ENCODE peak calls at places on chromosomes 2 and 18, in nine cellular contexts. Q is nephron progenitor cell, O is lung, J is MCF 10A, S is WERI-Rb-1, A is astrocyte of the spinal cord, V is PC-3, C is HCT116, Y is PC-9. H is an unnamed sample.

GRCh38 chr2:3288455-3289163 is 89.0 kb downstream of the EIPR1 start:
- DNase-seq in O (no peak), Y (no peak), Q (no peak), C (no peak), V (no peak), J (no peak), S (no peak), A (no peak), H (no peak)

GRCh38 chr2:109699646-109700045 is 85.5 kb downstream of the SOWAHC start:
- DNase-seq in C (no peak), J (no peak), Q (no peak), O (no peak), A (no peak), S (no peak), V (no peak), Y (no peak), H (peak)

GRCh38 chr2:235669983-235670962 is 176.4 kb downstream of the AGAP1 start:
- DNase-seq in O (no peak), Y (peak), S (peak), A (peak), J (peak), Q (peak), C (no peak), V (peak), H (peak)

GRCh38 chr2:191321861-191322662 is 76.9 kb downstream of the MYO1B start:
- DNase-seq in V (peak), S (peak), Q (no peak), J (peak), O (no peak), Y (peak), A (peak), C (peak), H (no peak)

GRCh38 chr2:231161252-231162035 is 36.6 kb upstream of the HTR2B start:
- DNase-seq in Y (no peak), Q (no peak), S (no peak), A (no peak), V (peak), J (no peak), C (no peak), O (no peak), H (no peak)

GRCh38 chr2:130957920-130958319 is 121.2 kb downstream of the ARHGEF4 start:
- DNase-seq in A (no peak), Y (no peak), C (no peak), Q (no peak), J (no peak), V (no peak), O (no peak), S (peak), H (no peak)

GRCh38 chr2:230908595-230909191 is 16.3 kb downstream of the GPR55 start:
- DNase-seq in O (no peak), V (peak), J (peak), A (peak), C (peak), Q (peak), Y (peak), S (no peak), H (no peak)

GRCh38 chr2:15952451-15953142 is 12.2 kb downstream of the MYCN start:
- DNase-seq in S (peak), J (no peak), C (no peak), Y (no peak), Q (no peak), O (no peak), A (no peak), V (no peak), H (no peak)

GRCh38 chr2:207869784-207870778 is 100.4 kb upstream of the FZD5 start:
- DNase-seq in C (no peak), V (peak), O (peak), Q (no peak), Y (peak), A (peak), S (no peak), J (peak), H (no peak)

GRCh38 chr2:206981739-206982336 is 42.5 kb downstream of the CPO start:
- DNase-seq in S (peak), C (peak), A (peak), Q (peak), J (peak), V (peak), Y (no peak), O (peak), H (peak)

GRCh38 chr18:27428716-27429475 is 243.8 kb upstream of the CHST9 start:
- DNase-seq in O (no peak), V (no peak), S (no peak), J (no peak), A (no peak), Y (no peak), C (no peak), Q (no peak), H (no peak)

GRCh38 chr2:26493631-26494030 is 15.7 kb upstream of the OTOF start:
- DNase-seq in A (no peak), Y (no peak), V (no peak), O (no peak), S (no peak), Q (no peak), J (no peak), C (no peak), H (no peak)

GRCh38 chr2:218255441-218255840 is 5.4 kb upstream of the GPBAR1 start:
- DNase-seq in Y (no peak), Q (no peak), V (no peak), S (no peak), A (peak), C (no peak), J (no peak), O (no peak), H (no peak)

GRCh38 chr18:45007531-45007930 is 326.8 kb downstream of the SETBP1 start:
- DNase-seq in J (no peak), A (peak), O (no peak), Y (no peak), Q (no peak), C (no peak), V (no peak), S (no peak), H (no peak)

GRCh38 chr18:62982600-62983251 is 267.4 kb downstream of the PHLPP1 start:
- DNase-seq in Y (no peak), V (peak), C (peak), A (peak), J (peak), O (no peak), S (peak), Q (peak), H (peak)

GRCh38 chr2:175205523-175205922 is 24.0 kb upstream of the ATP5MC3 start:
- DNase-seq in Y (no peak), Q (no peak), V (peak), J (peak), S (no peak), O (no peak), C (no peak), A (peak), H (no peak)

GRCh38 chr2:55014962-55015939 is 35.0 kb downstream of the RTN4 start:
- DNase-seq in S (peak), C (peak), Q (peak), J (peak), A (peak), O (peak), V (peak), Y (peak), H (no peak)

GRCh38 chr2:85505551-85506238 is 33.3 kb upstream of the MAT2A start:
- DNase-seq in C (no peak), Q (no peak), J (no peak), S (no peak), O (no peak), Y (no peak), A (no peak), V (no peak), H (no peak)

GRCh38 chr2:206477296-206477695 is 34.0 kb downstream of the ADAM23 start:
- DNase-seq in A (peak), O (no peak), Q (no peak), S (no peak), Y (no peak), V (no peak), C (no peak), J (no peak), H (no peak)

GRCh38 chr2:223779877-223780276 is 57.5 kb downstream of the AP1S3 start:
- DNase-seq in S (peak), J (peak), V (peak), O (no peak), Q (no peak), Y (peak), C (peak), A (peak), H (peak)

GRCh38 chr2:1823187-1824169 is 79.2 kb upstream of the PXDN start:
- DNase-seq in C (no peak), O (no peak), S (peak), J (no peak), V (no peak), Q (peak), Y (no peak), A (no peak), H (peak)

GRCh38 chr2:3200420-3200939 is 177.1 kb downstream of the EIPR1 start:
- DNase-seq in J (no peak), O (no peak), C (no peak), A (peak), Q (no peak), V (no peak), S (no peak), Y (no peak), H (no peak)

GRCh38 chr2:1614564-1614963 is 129.8 kb downstream of the PXDN start:
- DNase-seq in J (no peak), Y (no peak), S (no peak), O (no peak), V (no peak), C (no peak), Q (no peak), A (no peak), H (no peak)

GRCh38 chr18:8045160-8045885 is 478.2 kb downstream of the PTPRM start:
- DNase-seq in J (peak), S (no peak), Q (no peak), C (no peak), Y (no peak), V (no peak), O (no peak), A (peak), H (no peak)

GRCh38 chr18:34694611-34695165 is 15.4 kb upstream of the DTNA start:
- DNase-seq in A (no peak), V (no peak), Y (no peak), S (no peak), Q (no peak), C (no peak), O (no peak), J (no peak), H (no peak)

GRCh38 chr2:227479865-227480475 is 8.0 kb downstream of the AGFG1 start:
- DNase-seq in C (no peak), V (peak), S (no peak), J (peak), Q (no peak), O (no peak), Y (no peak), A (peak), H (no peak)

GRCh38 chr2:200466703-200467418 is 43.0 kb downstream of the KCTD18 start:
- DNase-seq in V (no peak), S (no peak), A (no peak), J (no peak), O (no peak), Y (no peak), C (no peak), Q (no peak), H (no peak)

GRCh38 chr2:240569998-240570530 is 1.8 kb downstream of the RNPEPL1 start:
- DNase-seq in V (no peak), J (no peak), O (no peak), Y (no peak), S (peak), Q (no peak), C (no peak), A (no peak), H (no peak)

GRCh38 chr18:54162431-54162830 is 62.0 kb downstream of the MBD2 start:
- DNase-seq in Q (no peak), A (peak), S (no peak), O (no peak), V (peak), J (peak), C (no peak), Y (no peak), H (no peak)

GRCh38 chr2:144470819-144471218 is 49.1 kb downstream of the ZEB2 start:
- DNase-seq in Q (no peak), O (no peak), C (no peak), Y (no peak), A (no peak), V (no peak), S (no peak), J (no peak), H (no peak)

GRCh38 chr2:173656086-173656485 is 301.4 kb downstream of the CDCA7 start:
- DNase-seq in Q (no peak), J (peak), A (no peak), O (no peak), C (no peak), S (no peak), V (peak), Y (no peak), H (no peak)

GRCh38 chr2:196566969-196567666 is 72.4 kb upstream of the CCDC150 start:
- DNase-seq in Y (no peak), A (peak), O (no peak), J (no peak), V (no peak), S (no peak), Q (peak), C (no peak), H (no peak)

GRCh38 chr2:16012626-16013501 is 72.5 kb downstream of the MYCN start:
- DNase-seq in V (peak), J (no peak), C (no peak), A (no peak), S (no peak), Q (peak), O (peak), Y (peak), H (peak)

GRCh38 chr2:232438051-232438450 is 17.9 kb upstream of the ALPI start:
- DNase-seq in C (no peak), A (no peak), S (no peak), O (no peak), Y (no peak), V (no peak), J (no peak), Q (no peak), H (no peak)

GRCh38 chr2:79083846-79084376 is 3.9 kb downstream of the REG1B start:
- DNase-seq in C (no peak), V (no peak), Q (no peak), Y (no peak), O (no peak), J (no peak), A (no peak), S (no peak), H (no peak)

GRCh38 chr2:29723255-29724001 is 198.0 kb downstream of the ALK start:
- DNase-seq in Y (no peak), Q (no peak), O (no peak), A (no peak), C (no peak), V (peak), J (no peak), S (no peak), H (no peak)

GRCh38 chr2:181789827-181790448 is 101.6 kb upstream of the ITPRID2 start:
- DNase-seq in V (no peak), S (no peak), Y (no peak), Q (no peak), C (no peak), O (no peak), J (no peak), A (no peak), H (no peak)

GRCh38 chr18:1090758-1091157 is 186.1 kb downstream of the ADCYAP1 start:
- DNase-seq in J (no peak), C (no peak), O (no peak), A (no peak), Y (no peak), V (no peak), S (no peak), Q (no peak), H (no peak)

GRCh38 chr18:12886498-12887126 is 2.6 kb upstream of the PTPN2 start:
- DNase-seq in A (no peak), O (no peak), Q (no peak), C (no peak), S (peak), Y (no peak), J (peak), V (peak), H (no peak)
- TF ChIP-seq CTCF in A (peak), O (no peak), Q (peak), C (no peak), S (peak), Y (peak), J (peak), V (peak), H (peak)

DNA sequence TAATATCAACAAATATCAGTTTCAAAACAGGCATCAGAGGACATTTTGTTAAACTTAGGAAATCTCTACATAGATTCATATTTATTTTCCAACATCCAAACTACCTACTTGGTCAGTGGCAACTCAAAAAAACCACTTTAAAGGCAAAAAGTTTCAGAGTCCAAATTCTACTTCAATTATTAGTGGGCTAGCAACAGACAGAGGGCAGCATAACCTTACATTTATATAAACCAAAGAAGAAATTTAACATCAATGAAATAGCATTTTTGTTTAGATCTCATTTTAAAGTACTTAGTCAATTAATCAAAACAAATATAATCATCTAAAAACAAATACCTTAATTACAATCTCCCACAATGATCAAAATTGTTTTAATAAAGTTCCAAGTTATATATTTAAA is 33.3 kb downstream of the RTTN start:
- DNase-seq in S (no peak), J (peak), O (no peak), Y (no peak), C (no peak), A (peak), V (peak), Q (no peak), H (no peak)
- TF ChIP-seq CTCF in S (no peak), J (peak), O (no peak), Y (peak), C (peak), A (peak), V (peak), Q (no peak), H (peak)

DNA sequence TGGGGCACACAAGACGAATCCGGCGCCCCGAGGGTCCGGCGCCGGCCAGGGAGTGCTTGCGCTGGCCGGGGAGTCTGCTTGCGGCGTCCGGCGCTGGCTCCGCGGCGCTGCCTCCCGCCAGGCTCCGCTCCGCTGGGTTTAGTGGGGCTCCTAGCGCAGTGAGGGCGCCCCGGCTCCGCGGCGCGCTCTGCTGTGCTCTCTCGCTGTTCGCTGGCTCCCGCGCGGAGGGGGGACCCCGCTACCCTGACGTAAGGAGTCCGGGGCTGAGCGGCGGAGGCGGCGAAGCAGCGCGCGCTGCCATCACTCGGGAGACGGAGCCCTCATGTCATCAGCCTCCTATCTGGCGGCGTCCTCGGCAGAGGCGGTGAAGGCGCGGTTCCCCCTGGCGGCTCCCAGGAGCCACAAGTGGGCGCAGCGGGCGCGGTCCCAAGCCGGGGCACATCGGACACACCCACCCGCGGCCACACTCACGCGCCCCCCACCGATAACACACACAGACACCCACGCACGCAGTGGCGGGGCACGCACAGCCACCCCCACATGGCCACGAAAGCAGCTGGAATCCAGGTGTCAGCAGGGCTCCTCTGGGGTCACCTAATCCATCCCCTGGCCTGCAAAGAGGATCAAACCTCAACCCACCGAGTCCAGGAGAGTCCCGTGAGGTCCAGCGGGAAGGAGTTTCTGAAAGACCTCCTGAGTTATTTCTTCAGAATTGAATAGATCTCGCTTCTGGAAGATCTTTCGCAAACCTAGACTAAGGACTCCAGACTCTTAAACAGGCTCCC is at the start of gene C1QL2:
- DNase-seq in V (no peak), C (no peak), A (no peak), Q (peak), O (no peak), Y (no peak), S (peak), J (no peak), H (peak)
- TF ChIP-seq CTCF in V (no peak), C (no peak), A (no peak), Q (no peak), O (no peak), Y (no peak), S (peak), J (no peak), H (peak)

GRCh38 chr18:75801178-75801577 is 373.7 kb upstream of the SMIM21 start:
- DNase-seq in S (no peak), Q (no peak), O (no peak), J (no peak), C (no peak), Y (no peak), A (no peak), V (no peak), H (no peak)
- TF ChIP-seq CTCF in S (no peak), Q (no peak), O (no peak), J (no peak), C (no peak), Y (no peak), A (no peak), V (no peak), H (no peak)

GRCh38 chr2:219836647-219837177 is 209.3 kb downstream of the SLC4A3 start:
- DNase-seq in S (peak), O (no peak), C (no peak), A (peak), V (peak), Y (no peak), Q (no peak), J (peak), H (no peak)
- TF ChIP-seq CTCF in S (peak), O (no peak), C (peak), A (peak), V (peak), Y (peak), Q (no peak), J (peak), H (peak)

GRCh38 chr2:177322801-177323261 is 58.3 kb upstream of the NFE2L2 start:
- DNase-seq in J (peak), S (no peak), Q (no peak), A (no peak), Y (no peak), O (no peak), V (no peak), C (no peak), H (no peak)
- TF ChIP-seq CTCF in J (no peak), S (no peak), Q (no peak), A (no peak), Y (no peak), O (no peak), V (no peak), C (no peak), H (no peak)

GRCh38 chr2:72220170-72220569 is 72.5 kb upstream of the CYP26B1 start:
- DNase-seq in S (peak), V (peak), J (peak), Q (peak), A (no peak), Y (no peak), O (no peak), C (no peak), H (peak)
- TF ChIP-seq CTCF in S (peak), V (peak), J (no peak), Q (peak), A (peak), Y (peak), O (no peak), C (peak), H (peak)

GRCh38 chr18:11962586-11962985 is 18.7 kb upstream of the IMPA2 start:
- DNase-seq in J (no peak), C (no peak), S (peak), O (no peak), Q (no peak), A (no peak), V (no peak), Y (no peak), H (no peak)

GRCh38 chr18:11960743-11961380 is 20.4 kb upstream of the IMPA2 start:
- DNase-seq in V (no peak), O (no peak), Q (no peak), A (no peak), S (no peak), C (no peak), J (no peak), Y (no peak), H (no peak)

DNA sequence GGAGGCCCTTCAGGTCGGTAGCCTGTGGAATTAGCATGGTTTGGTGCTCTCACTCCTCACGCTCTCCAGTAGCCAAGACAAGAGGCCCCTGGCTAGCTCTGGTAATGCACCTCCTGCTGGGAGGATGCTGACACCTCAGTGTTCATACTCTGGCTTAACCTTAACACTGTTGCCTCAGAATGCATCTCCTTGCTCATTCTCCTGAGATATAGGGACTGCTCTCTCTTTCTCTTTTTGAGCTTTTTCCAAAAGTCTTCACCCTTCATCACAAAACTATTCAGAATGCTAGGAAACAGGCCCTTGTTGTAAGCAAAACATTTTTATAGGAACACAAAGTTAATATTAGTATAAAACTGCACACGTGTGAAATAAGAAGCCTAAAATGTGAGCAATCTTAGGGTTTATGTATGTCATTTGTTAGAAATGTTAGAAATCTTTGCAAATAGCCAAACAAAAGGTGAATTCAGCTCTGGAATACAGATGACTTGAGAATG is 17.3 kb upstream of the IMPA2 start:
- DNase-seq in C (no peak), Q (no peak), O (no peak), J (no peak), A (peak), V (no peak), Y (no peak), S (peak), H (no peak)
- TF ChIP-seq CTCF in C (no peak), Q (peak), O (no peak), J (no peak), A (no peak), V (peak), Y (no peak), S (peak), H (no peak)